ENCODE peak calls at places on chromosomes 3 and 15, in six cellular contexts. E is H1, X is GM12878, U is K562, F is GM12891, Z is HepG2. P is an unnamed sample.

GRCh38 chr3:123449092-123449985 is 449 bp upstream of the ADCY5 start:
- DNase-seq in E (no peak), X (no peak), U (no peak), F (peak), Z (no peak), P (peak)

GRCh38 chr3:187340572-187340971 is 27.6 kb upstream of the RTP4 start:
- DNase-seq in E (no peak), X (no peak), U (no peak), F (no peak), Z (no peak), P (no peak)

GRCh38 chr3:158420654-158421396 is 150.2 kb upstream of the MLF1 start:
- DNase-seq in E (no peak), X (peak), U (no peak), F (no peak), Z (no peak), P (no peak)

GRCh38 chr15:49904296-49904695 is 214.7 kb downstream of the ATP8B4 start:
- DNase-seq in E (no peak), X (no peak), U (no peak), F (no peak), Z (no peak), P (no peak)

GRCh38 chr3:21654662-21655061 is 96.3 kb downstream of the ZNF385D start:
- DNase-seq in E (no peak), X (no peak), U (no peak), F (no peak), Z (no peak), P (no peak)

GRCh38 chr3:136311971-136312370 is 61.8 kb downstream of the PCCB start:
- DNase-seq in E (no peak), X (no peak), U (no peak), F (no peak), Z (no peak), P (no peak)

GRCh38 chr3:177905895-177906511 is 630.2 kb upstream of the KCNMB2 start:
- DNase-seq in E (no peak), X (no peak), U (no peak), F (no peak), Z (no peak), P (no peak)

GRCh38 chr3:4741404-4742307 is 237.6 kb upstream of the BHLHE40 start:
- DNase-seq in E (no peak), X (no peak), U (peak), F (no peak), Z (peak), P (no peak)

GRCh38 chr3:114446605-114447004 is 152.8 kb downstream of the TIGIT start:
- DNase-seq in E (no peak), X (no peak), U (no peak), F (no peak), Z (no peak), P (no peak)

GRCh38 chr3:187742351-187743171 is 2.7 kb downstream of the BCL6 start:
- DNase-seq in E (no peak), X (no peak), U (peak), F (no peak), Z (no peak), P (no peak)

GRCh38 chr15:59688383-59688887 is 685 bp downstream of the BNIP2 start:
- DNase-seq in E (no peak), X (peak), U (no peak), F (no peak), Z (peak), P (no peak)

GRCh38 chr15:89414571-89414970 is 79.9 kb upstream of the POLG start:
- DNase-seq in E (no peak), X (no peak), U (no peak), F (no peak), Z (no peak), P (no peak)

GRCh38 chr3:190385835-190386688 is 1.9 kb upstream of the CLDN16 start:
- DNase-seq in E (no peak), X (no peak), U (no peak), F (no peak), Z (peak), P (no peak)

GRCh38 chr3:184240384-184241140 is 8.2 kb downstream of the ALG3 start:
- DNase-seq in E (no peak), X (no peak), U (no peak), F (no peak), Z (no peak), P (no peak)

GRCh38 chr3:72665701-72666443 is 182.4 kb downstream of the SHQ1 start:
- DNase-seq in E (no peak), X (no peak), U (peak), F (no peak), Z (no peak), P (no peak)

GRCh38 chr3:141477224-141477623 is 9.6 kb upstream of the RASA2 start:
- DNase-seq in E (no peak), X (no peak), U (peak), F (no peak), Z (peak), P (no peak)

GRCh38 chr3:72629191-72629611 is 219.0 kb downstream of the SHQ1 start:
- DNase-seq in E (no peak), X (no peak), U (no peak), F (no peak), Z (no peak), P (no peak)

GRCh38 chr3:122576174-122576940 is 1.1 kb upstream of the PARP15 start:
- DNase-seq in E (no peak), X (peak), U (no peak), F (no peak), Z (no peak), P (peak)

GRCh38 chr3:76570436-76571057 is 469.4 kb upstream of the ROBO2 start:
- DNase-seq in E (no peak), X (no peak), U (peak), F (no peak), Z (no peak), P (no peak)

GRCh38 chr3:98565237-98565643 is 28.2 kb downstream of the CPOX start:
- DNase-seq in E (no peak), X (no peak), U (no peak), F (no peak), Z (no peak), P (no peak)

GRCh38 chr3:98323425-98323824 is 30.2 kb upstream of the OR5K4 start:
- DNase-seq in E (no peak), X (no peak), U (no peak), F (no peak), Z (no peak), P (no peak)

GRCh38 chr15:60471314-60471713 is 7.6 kb downstream of the ICE2 start:
- DNase-seq in E (no peak), X (no peak), U (no peak), F (no peak), Z (no peak), P (no peak)

GRCh38 chr15:40941528-40942336 is 11.5 kb upstream of the CHAC1 start:
- DNase-seq in E (no peak), X (no peak), U (peak), F (peak), Z (peak), P (peak)

GRCh38 chr3:70999730-71000129 is 583.8 kb downstream of the FOXP1 start:
- DNase-seq in E (no peak), X (no peak), U (no peak), F (no peak), Z (no peak), P (no peak)

GRCh38 chr3:48715179-48715800 is 1.7 kb downstream of the IP6K2 start:
- DNase-seq in E (no peak), X (no peak), U (no peak), F (no peak), Z (no peak), P (no peak)

GRCh38 chr3:32276279-32276841 is 37.9 kb downstream of the CMTM8 start:
- DNase-seq in E (no peak), X (no peak), U (no peak), F (no peak), Z (peak), P (no peak)

GRCh38 chr15:82532991-82533481 is 7.2 kb downstream of the RPS17 start:
- DNase-seq in E (no peak), X (no peak), U (no peak), F (no peak), Z (no peak), P (no peak)

GRCh38 chr15:86398986-86399677 is 319.5 kb downstream of the AGBL1 start:
- DNase-seq in E (no peak), X (no peak), U (no peak), F (no peak), Z (no peak), P (no peak)

GRCh38 chr15:83046558-83047127 is 20.4 kb downstream of the BTBD1 start:
- DNase-seq in E (no peak), X (no peak), U (no peak), F (no peak), Z (no peak), P (no peak)

GRCh38 chr3:12423918-12424634 is 60.2 kb upstream of the TSEN2 start:
- DNase-seq in E (no peak), X (no peak), U (no peak), F (no peak), Z (no peak), P (no peak)

GRCh38 chr15:56327721-56328502 is 37.3 kb upstream of the TEX9 start:
- DNase-seq in E (no peak), X (no peak), U (no peak), F (no peak), Z (no peak), P (no peak)

GRCh38 chr3:31610700-31611275 is 78.1 kb downstream of the STT3B start:
- DNase-seq in E (no peak), X (no peak), U (no peak), F (no peak), Z (peak), P (no peak)

GRCh38 chr3:149480326-149481017 is 6.0 kb downstream of the TM4SF4 start:
- DNase-seq in E (peak), X (peak), U (peak), F (peak), Z (peak), P (peak)
- TF ChIP-seq POLR2AphosphoS5 in E (no peak), X (no peak), U (no peak), F (no peak), Z (no peak), P (no peak)

GRCh38 chr15:45449878-45450277 is 71.5 kb upstream of the GATM start:
- DNase-seq in E (no peak), X (no peak), U (no peak), F (no peak), Z (no peak), P (no peak)

GRCh38 chr15:45449387-45449786 is 71.0 kb upstream of the GATM start:
- DNase-seq in E (no peak), X (no peak), U (no peak), F (no peak), Z (no peak), P (no peak)

GRCh38 chr15:45450468-45450867 is 72.1 kb downstream of the SLC30A4 start:
- DNase-seq in E (no peak), X (no peak), U (no peak), F (no peak), Z (no peak), P (no peak)

GRCh38 chr15:45448066-45448510 is 69.7 kb upstream of the GATM start:
- DNase-seq in E (no peak), X (no peak), U (no peak), F (no peak), Z (no peak), P (no peak)

DNA sequence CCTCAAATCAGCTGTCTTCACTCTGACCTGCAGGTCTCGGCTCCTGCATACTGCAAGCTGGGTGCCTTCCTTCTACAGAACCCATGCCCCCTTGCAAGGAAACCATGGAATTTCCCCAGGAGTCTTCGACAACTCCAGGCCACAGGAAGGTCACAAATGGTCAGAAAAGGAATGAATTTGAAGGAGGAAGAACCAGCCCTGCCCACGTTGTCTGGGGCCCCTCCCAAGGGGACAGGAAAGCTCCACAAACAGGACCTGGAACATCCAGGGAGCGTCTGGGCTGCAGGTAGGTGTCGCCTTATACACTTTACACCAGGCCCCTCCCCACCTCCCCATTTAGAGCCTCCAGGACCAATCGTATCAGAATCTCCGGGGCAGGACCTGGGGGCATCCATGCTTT is 70.2 kb upstream of the GATM start:
- DNase-seq in E (no peak), X (no peak), U (no peak), F (no peak), Z (no peak), P (no peak)
- TF ChIP-seq POLR2A in E (no peak), X (no peak), U (no peak), F (no peak), Z (no peak), P (no peak)

GRCh38 chr3:197801801-197802504 is 10.9 kb downstream of the LRCH3 start:
- DNase-seq in E (no peak), X (peak), U (no peak), F (no peak), Z (no peak), P (no peak)
- TF ChIP-seq TAF1 in E (no peak), X (no peak), U (no peak), F (no peak), Z (no peak), P (no peak)

GRCh38 chr3:37115451-37115850 is 58.9 kb downstream of the LRRFIP2 start:
- DNase-seq in E (no peak), X (no peak), U (no peak), F (no peak), Z (no peak), P (no peak)

GRCh38 chr3:37114251-37115145 is 59.9 kb downstream of the LRRFIP2 start:
- DNase-seq in E (no peak), X (no peak), U (no peak), F (no peak), Z (no peak), P (no peak)

GRCh38 chr3:37117548-37117947 is 56.8 kb downstream of the LRRFIP2 start:
- DNase-seq in E (no peak), X (no peak), U (no peak), F (no peak), Z (peak), P (no peak)

GRCh38 chr3:37116998-37117397 is 57.4 kb downstream of the LRRFIP2 start:
- DNase-seq in E (no peak), X (no peak), U (no peak), F (no peak), Z (no peak), P (no peak)

GRCh38 chr3:37118163-37118562 is 56.2 kb downstream of the LRRFIP2 start:
- DNase-seq in E (no peak), X (no peak), U (no peak), F (no peak), Z (no peak), P (no peak)
- TF ChIP-seq POLR2AphosphoS5 in E (no peak), X (no peak), U (no peak), F (no peak), Z (no peak), P (no peak)

DNA sequence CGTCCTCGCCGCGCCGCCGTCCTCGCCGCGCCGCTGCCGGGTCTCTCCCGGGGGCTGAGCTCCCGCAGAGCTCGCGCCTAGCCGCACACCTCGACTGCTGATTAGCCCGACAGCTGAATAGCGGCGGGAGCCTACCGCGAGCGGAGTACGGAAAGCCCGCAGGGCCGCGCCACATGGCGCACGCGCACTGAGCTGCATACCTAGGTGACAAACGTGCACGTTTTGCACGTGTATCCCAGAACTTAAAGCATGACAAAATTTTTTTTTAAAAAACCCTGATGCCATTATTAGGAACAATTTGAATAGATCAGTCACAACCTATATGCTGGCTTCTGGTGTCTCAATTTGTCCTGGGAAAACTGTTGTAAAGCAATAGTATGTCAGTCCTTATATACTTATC is at the start of gene GOLGA8A:
- DNase-seq in E (peak), X (peak), U (peak), F (peak), Z (peak), P (peak)
- TF ChIP-seq POLR2A in E (no peak), X (peak), U (peak), F (peak), Z (peak), P (peak)

GRCh38 chr3:52845157-52845556 is 10.3 kb upstream of the MUSTN1 start:
- DNase-seq in E (no peak), X (no peak), U (no peak), F (no peak), Z (peak), P (no peak)

GRCh38 chr3:52847241-52847640 is 12.4 kb upstream of the MUSTN1 start:
- DNase-seq in E (no peak), X (no peak), U (no peak), F (no peak), Z (no peak), P (no peak)

GRCh38 chr3:52844290-52844985 is 9.6 kb upstream of the MUSTN1 start:
- DNase-seq in E (no peak), X (no peak), U (no peak), F (no peak), Z (peak), P (no peak)

GRCh38 chr3:52846427-52846983 is 11.7 kb upstream of the MUSTN1 start:
- DNase-seq in E (no peak), X (no peak), U (no peak), F (no peak), Z (no peak), P (no peak)

DNA sequence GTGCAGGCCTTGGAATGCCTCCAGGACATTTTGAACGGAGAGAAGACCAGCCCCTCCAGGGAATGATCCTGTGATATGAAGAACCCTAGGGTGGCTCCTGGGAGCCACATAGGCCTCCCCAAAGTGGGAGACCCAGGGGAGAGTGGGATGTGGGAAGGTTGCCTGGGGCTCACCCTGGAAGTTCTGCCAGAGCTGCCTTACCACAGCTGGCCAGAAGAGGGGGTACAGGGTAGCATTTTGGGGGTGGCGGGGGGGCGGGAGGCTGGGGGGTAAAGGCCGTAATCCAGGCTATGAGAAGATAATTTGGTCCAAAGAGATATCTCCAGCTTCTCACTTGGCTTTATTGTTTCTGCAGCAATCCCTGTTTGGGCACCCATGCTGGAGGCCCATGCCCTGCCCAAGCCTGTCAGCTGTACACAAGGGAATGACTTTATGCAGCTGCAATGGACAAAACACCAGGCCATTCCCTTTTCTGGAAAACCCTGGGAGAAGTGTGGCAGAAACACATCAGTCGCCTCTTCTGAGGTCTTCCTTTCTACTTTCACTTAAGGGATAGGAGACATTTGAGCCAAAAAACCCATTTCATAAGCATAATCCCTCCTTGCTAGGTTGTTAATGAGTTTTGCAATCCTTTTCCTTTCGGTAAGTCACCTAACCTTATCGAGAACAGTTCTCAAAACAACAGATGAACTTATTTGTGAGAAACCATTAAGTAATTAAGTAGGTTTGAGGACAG is 11.0 kb upstream of the MUSTN1 start:
- DNase-seq in E (no peak), X (no peak), U (peak), F (no peak), Z (no peak), P (peak)
- TF ChIP-seq TAF1 in E (no peak), X (no peak), U (no peak), F (no peak), Z (no peak), P (no peak)

GRCh38 chr3:54988302-54989022 is 60.6 kb upstream of the LRTM1 start:
- DNase-seq in E (no peak), X (no peak), U (no peak), F (no peak), Z (no peak), P (no peak)
- TF ChIP-seq POLR2AphosphoS5 in E (no peak), X (no peak), U (no peak), F (no peak), Z (no peak), P (no peak)